ENCODE peak calls at places on chromosome 14, in four cellular contexts. One of them, this sample, is unnamed.

GRCh38 chr14:59254911-59255545 is 66.6 kb downstream of the DAAM1 start:
- DNase-seq in A673: peak; percentile 23
- DNase-seq in GM12865: peak; percentile 13
- DNase-seq in HCT116: no peak
- DNase-seq in this sample: no peak

GRCh38 chr14:52430474-52430873 is 116.4 kb downstream of the PTGER2 start:
- DNase-seq in A673: no peak
- DNase-seq in GM12865: no peak
- DNase-seq in HCT116: no peak
- DNase-seq in this sample: no peak

GRCh38 chr14:81519200-81519998 is 14.3 kb downstream of the SEL1L start:
- DNase-seq in A673: no peak
- DNase-seq in GM12865: peak; percentile 49
- DNase-seq in HCT116: no peak
- DNase-seq in this sample: no peak

GRCh38 chr14:100066984-100067383 is 1.8 kb downstream of the EVL start:
- DNase-seq in A673: no peak
- DNase-seq in GM12865: peak; percentile 56
- DNase-seq in HCT116: no peak
- DNase-seq in this sample: no peak

GRCh38 chr14:95157987-95158712 is 821 bp upstream of the DICER1 start:
- DNase-seq in A673: no peak
- DNase-seq in GM12865: peak; percentile 71
- DNase-seq in HCT116: no peak
- DNase-seq in this sample: no peak

GRCh38 chr14:41609704-41610183 is 3.1 kb downstream of the LRFN5 start:
- DNase-seq in A673: peak; percentile 95
- DNase-seq in GM12865: no peak
- DNase-seq in HCT116: no peak
- DNase-seq in this sample: peak; percentile 4

GRCh38 chr14:77347746-77348145 is 26.9 kb downstream of the GSTZ1 start:
- DNase-seq in A673: no peak
- DNase-seq in GM12865: no peak
- DNase-seq in HCT116: no peak
- DNase-seq in this sample: no peak

GRCh38 chr14:63852271-63852816 is 460 bp upstream of the SYNE2 start:
- DNase-seq in A673: no peak
- DNase-seq in GM12865: peak; percentile 30
- DNase-seq in HCT116: no peak
- DNase-seq in this sample: no peak

GRCh38 chr14:91417983-91418386 is 365 bp upstream of the CCDC88C start:
- DNase-seq in A673: peak; percentile 84
- DNase-seq in GM12865: peak; percentile 85
- DNase-seq in HCT116: peak; percentile 32
- DNase-seq in this sample: no peak

GRCh38 chr14:73235531-73236155 is 1.7 kb upstream of the PAPLN start:
- DNase-seq in A673: peak; percentile 30
- DNase-seq in GM12865: no peak
- DNase-seq in HCT116: no peak
- DNase-seq in this sample: no peak

GRCh38 chr14:65787461-65787860 is 374.9 kb downstream of the FUT8 start:
- DNase-seq in A673: no peak
- DNase-seq in GM12865: no peak
- DNase-seq in HCT116: no peak
- DNase-seq in this sample: no peak

GRCh38 chr14:64910847-64911495 is 3.3 kb upstream of the CHURC1 start:
- DNase-seq in A673: peak; percentile 50
- DNase-seq in GM12865: peak; percentile 12
- DNase-seq in HCT116: peak; percentile 39
- DNase-seq in this sample: no peak

GRCh38 chr14:77120771-77121743 is 20.5 kb downstream of the ZDHHC22 start:
- DNase-seq in A673: no peak
- DNase-seq in GM12865: peak; percentile 93
- DNase-seq in HCT116: no peak
- DNase-seq in this sample: no peak

GRCh38 chr14:59483819-59484610 is at the start of the genes JKAMP and L3HYPDH:
- DNase-seq in A673: peak; percentile 99
- DNase-seq in GM12865: peak; percentile 97
- DNase-seq in HCT116: peak; percentile 90
- DNase-seq in this sample: peak; percentile 82

GRCh38 chr14:35814371-35815005 is 5.4 kb upstream of the RALGAPA1 start:
- DNase-seq in A673: peak; percentile 83
- DNase-seq in GM12865: peak; percentile 73
- DNase-seq in HCT116: peak; percentile 47
- DNase-seq in this sample: no peak

GRCh38 chr14:98548071-98548686 is 723.8 kb downstream of the BCL11B start:
- DNase-seq in A673: peak; percentile 4
- DNase-seq in GM12865: peak; percentile 12
- DNase-seq in HCT116: no peak
- DNase-seq in this sample: no peak

GRCh38 chr14:53786045-53786444 is 170.6 kb downstream of the BMP4 start:
- DNase-seq in A673: no peak
- DNase-seq in GM12865: no peak
- DNase-seq in HCT116: no peak
- DNase-seq in this sample: no peak

GRCh38 chr14:57871487-57872080 is 5.7 kb upstream of the SLC35F4 start:
- DNase-seq in A673: peak; percentile 90
- DNase-seq in GM12865: peak; percentile 43
- DNase-seq in HCT116: peak; percentile 35
- DNase-seq in this sample: no peak

GRCh38 chr14:50668008-50668851 is at the start of gene SAV1:
- DNase-seq in A673: peak; percentile 87
- DNase-seq in GM12865: peak; percentile 78
- DNase-seq in HCT116: peak; percentile 52
- DNase-seq in this sample: no peak

GRCh38 chr14:92719890-92720323 is 28.5 kb downstream of the LGMN start:
- DNase-seq in A673: no peak
- DNase-seq in GM12865: no peak
- DNase-seq in HCT116: no peak
- DNase-seq in this sample: peak; percentile 100

GRCh38 chr14:54194501-54194900 is 202.3 kb upstream of the CDKN3 start:
- DNase-seq in A673: peak; percentile 21
- DNase-seq in GM12865: no peak
- DNase-seq in HCT116: no peak
- DNase-seq in this sample: no peak

GRCh38 chr14:49972840-49973239 is 80.0 kb downstream of the ARF6 start:
- DNase-seq in A673: peak; percentile 49
- DNase-seq in GM12865: peak; percentile 51
- DNase-seq in HCT116: peak; percentile 71
- DNase-seq in this sample: no peak

GRCh38 chr14:92144708-92145107 is 22.9 kb downstream of the CPSF2 start:
- DNase-seq in A673: no peak
- DNase-seq in GM12865: no peak
- DNase-seq in HCT116: no peak
- DNase-seq in this sample: no peak

GRCh38 chr14:65346895-65347294 is 65.6 kb upstream of the FUT8 start:
- DNase-seq in A673: no peak
- DNase-seq in GM12865: no peak
- DNase-seq in HCT116: no peak
- DNase-seq in this sample: no peak

GRCh38 chr14:79411403-79412174 is 799.7 kb downstream of the DIO2 start:
- DNase-seq in A673: no peak
- DNase-seq in GM12865: no peak
- DNase-seq in HCT116: no peak
- DNase-seq in this sample: no peak

GRCh38 chr14:94173471-94173884 is 644 bp upstream of the PPP4R4 start:
- DNase-seq in A673: peak; percentile 3
- DNase-seq in GM12865: no peak
- DNase-seq in HCT116: no peak
- DNase-seq in this sample: no peak

GRCh38 chr14:71711131-71711530 is 221.1 kb upstream of the RGS6 start:
- DNase-seq in A673: peak; percentile 62
- DNase-seq in GM12865: no peak
- DNase-seq in HCT116: no peak
- DNase-seq in this sample: no peak

GRCh38 chr14:70473825-70474224 is 21.9 kb downstream of the ADAM21 start:
- DNase-seq in A673: no peak
- DNase-seq in GM12865: no peak
- DNase-seq in HCT116: no peak
- DNase-seq in this sample: no peak

GRCh38 chr14:99636487-99636886 is 8.4 kb upstream of the HHIPL1 start:
- DNase-seq in A673: no peak
- DNase-seq in GM12865: no peak
- DNase-seq in HCT116: no peak
- DNase-seq in this sample: no peak

GRCh38 chr14:43900173-43900655 is 606.9 kb downstream of the FSCB start:
- DNase-seq in A673: no peak
- DNase-seq in GM12865: no peak
- DNase-seq in HCT116: no peak
- DNase-seq in this sample: peak; percentile 3

GRCh38 chr14:43898709-43899108 is 608.4 kb downstream of the FSCB start:
- DNase-seq in A673: peak; percentile 62
- DNase-seq in GM12865: no peak
- DNase-seq in HCT116: no peak
- DNase-seq in this sample: no peak

GRCh38 chr14:43896044-43896443 is 611.0 kb downstream of the FSCB start:
- DNase-seq in A673: no peak
- DNase-seq in GM12865: no peak
- DNase-seq in HCT116: no peak
- DNase-seq in this sample: no peak

DNA sequence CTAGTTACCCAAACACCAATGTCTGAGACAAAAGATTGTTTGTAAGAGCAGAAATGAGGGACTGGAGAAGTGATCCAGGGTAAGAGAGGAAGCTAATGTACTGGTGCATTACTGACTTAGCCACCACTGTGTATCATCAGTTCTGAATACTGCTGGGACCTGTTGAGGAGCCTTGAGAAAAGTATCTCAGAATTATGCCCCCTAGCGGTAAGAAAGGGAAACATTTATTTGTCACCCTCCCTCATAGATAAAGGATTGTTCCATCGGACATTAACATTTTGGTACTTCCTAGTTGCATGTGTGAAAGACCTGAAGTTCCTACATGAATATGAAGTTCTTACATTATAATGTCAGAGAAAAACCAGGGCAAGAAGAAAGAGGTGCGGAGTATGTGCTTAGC is 612.5 kb downstream of the FSCB start:
- DNase-seq in A673: peak; percentile 62
- DNase-seq in GM12865: peak; percentile 1
- DNase-seq in HCT116: peak; percentile 7
- DNase-seq in this sample: peak; percentile 3
- TF ChIP-seq CTCF in A673: peak; percentile 70
- TF ChIP-seq CTCF in GM12865: no peak
- TF ChIP-seq CTCF in HCT116: peak; percentile 41
- TF ChIP-seq CTCF in this sample: peak; percentile 40

DNA sequence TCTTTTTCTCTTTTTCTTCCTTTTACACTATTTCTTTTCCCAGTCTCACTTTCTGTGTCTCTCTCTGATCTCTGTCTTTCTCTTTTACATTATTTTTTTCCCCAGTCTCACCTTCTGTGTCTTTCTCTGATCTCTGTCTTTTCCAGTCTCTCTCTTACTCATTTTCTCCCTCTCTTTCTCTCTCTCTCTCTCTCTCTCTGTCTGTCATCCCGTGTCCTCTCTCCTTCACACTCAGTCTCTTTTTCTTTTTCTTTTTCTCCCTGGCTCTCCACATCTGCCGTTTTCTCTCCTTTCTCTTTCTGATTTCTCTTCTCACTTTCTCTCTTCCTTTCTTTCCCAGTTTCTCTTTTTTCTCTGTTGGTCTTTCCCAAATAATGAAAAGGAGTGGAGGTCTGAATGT is 22.3 kb downstream of the DHRS4L2 start:
- DNase-seq in A673: no peak
- DNase-seq in GM12865: no peak
- DNase-seq in HCT116: no peak
- DNase-seq in this sample: no peak
- H3K4me3 ChIP-seq in A673: no peak overlapping the region
- H3K4me3 ChIP-seq in GM12865: no peak overlapping the region
- H3K4me3 ChIP-seq in HCT116: no peak overlapping the region
- H3K4me3 ChIP-seq in this sample: no peak overlapping the region

DNA sequence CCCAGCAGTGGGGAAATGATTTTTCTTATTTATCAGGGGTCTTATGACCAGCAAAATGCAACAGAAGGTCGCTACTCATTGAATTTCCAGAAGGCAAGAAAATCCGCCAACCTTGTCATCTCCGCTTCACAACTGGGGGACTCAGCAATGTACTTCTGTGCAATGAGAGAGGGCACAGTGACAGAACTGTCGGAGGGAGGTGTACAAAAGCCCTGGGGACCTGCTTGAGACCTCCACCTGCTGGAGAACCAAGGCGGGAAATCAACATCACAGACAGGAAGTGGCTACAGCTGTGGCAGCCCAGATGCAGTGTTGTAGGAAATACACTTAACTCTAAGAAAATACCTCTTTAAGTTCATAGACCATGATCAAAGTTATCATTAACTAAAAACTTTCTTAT is 250.9 kb upstream of the OR4E1 start:
- DNase-seq in A673: no peak
- DNase-seq in GM12865: peak; percentile 58
- DNase-seq in HCT116: no peak
- DNase-seq in this sample: no peak
- TF ChIP-seq CTCF in A673: peak; percentile 8
- TF ChIP-seq CTCF in GM12865: peak; percentile 9
- TF ChIP-seq CTCF in HCT116: no peak
- TF ChIP-seq CTCF in this sample: no peak

DNA sequence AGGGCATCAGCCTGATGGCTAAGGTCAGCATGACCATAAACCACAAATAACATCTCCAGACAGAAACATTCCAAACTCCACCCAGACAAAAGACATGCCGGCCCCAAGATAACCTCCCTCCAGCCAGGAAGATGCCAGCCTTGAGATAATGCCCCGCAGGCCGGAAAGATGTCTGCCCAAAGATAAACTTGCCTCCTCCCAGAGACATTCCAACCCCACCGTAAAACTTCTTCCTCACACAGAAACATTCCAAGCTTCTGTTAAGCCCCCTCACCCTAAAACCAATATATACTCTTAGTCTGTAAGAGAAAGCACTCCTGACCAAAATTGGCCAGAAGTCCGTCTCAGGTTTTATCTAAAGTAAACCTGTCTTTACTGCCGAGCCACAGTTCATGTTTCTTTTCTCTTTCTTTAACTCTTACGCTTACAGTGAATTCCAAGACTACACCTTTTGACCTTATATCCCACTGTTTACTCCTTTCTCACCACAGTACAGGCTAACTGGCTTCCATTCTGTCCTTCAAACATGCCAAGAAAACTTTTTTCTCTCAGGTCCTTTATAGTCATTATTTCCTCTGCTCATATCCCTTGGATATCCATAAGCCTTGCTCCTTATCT is 308.7 kb downstream of the KCNH5 start:
- DNase-seq in A673: no peak
- DNase-seq in GM12865: no peak
- DNase-seq in HCT116: no peak
- DNase-seq in this sample: no peak
- H3K4me3 ChIP-seq in A673: no peak overlapping the region
- H3K4me3 ChIP-seq in GM12865: no peak overlapping the region
- H3K4me3 ChIP-seq in HCT116: no peak overlapping the region
- H3K4me3 ChIP-seq in this sample: no peak overlapping the region

DNA sequence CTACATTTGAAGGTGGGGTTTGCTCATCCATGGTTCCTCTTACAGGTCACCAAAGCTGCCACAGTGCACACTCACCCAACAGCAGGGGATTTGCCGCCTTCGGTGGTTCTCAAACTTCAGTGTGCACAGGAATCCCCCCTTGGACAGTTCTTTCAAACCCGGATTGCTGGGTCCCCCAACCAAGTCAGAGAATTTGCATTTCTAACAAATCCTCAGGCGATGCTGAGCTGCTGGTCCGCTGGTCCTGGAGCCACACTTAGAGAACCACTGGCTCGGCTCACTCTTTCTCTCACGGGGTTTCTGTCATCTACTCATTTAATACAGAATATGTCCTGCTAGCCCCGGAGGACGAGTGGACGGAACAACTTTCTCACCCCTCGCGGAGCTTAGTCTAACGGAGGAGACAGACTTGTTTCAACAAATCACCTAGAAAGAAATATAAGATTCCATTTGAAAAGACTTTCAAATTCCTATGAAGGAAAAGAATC is 24.1 kb upstream of the ZFP36L1 start:
- DNase-seq in A673: no peak
- DNase-seq in GM12865: no peak
- DNase-seq in HCT116: no peak
- DNase-seq in this sample: no peak
- TF ChIP-seq CTCF in A673: no peak
- TF ChIP-seq CTCF in GM12865: no peak
- TF ChIP-seq CTCF in HCT116: no peak
- TF ChIP-seq CTCF in this sample: no peak

This sample was measured in LNCaP clone FGC.